ENCODE peak calls at places on chromosomes 6 and 20, in seven cellular contexts. M is choroid plexus epithelial cell, S is neural progenitor cell, U is A549, G is IMR-90, R is cardiac fibroblast, Z is foreskin fibroblast. B is an unnamed sample.

GRCh38 chr6:137830562-137830961 is 36.5 kb upstream of the TNFAIP3 start:
- DNase-seq in M (no peak), S (no peak), U (no peak), G (no peak), R (peak; percentile 37), Z (no peak), B (no peak)

GRCh38 chr6:31729515-31729978 is 448 bp upstream of the DDAH2 start:
- DNase-seq in M (peak; percentile 91), S (peak; percentile 97), U (peak; percentile 80), G (peak; percentile 79), R (peak; percentile 92), Z (peak; percentile 95), B (peak; percentile 94)

GRCh38 chr6:109869398-109870165 is 108.5 kb upstream of the GPR6 start:
- DNase-seq in M (peak; percentile 23), S (no peak), U (no peak), G (peak; percentile 21), R (peak; percentile 14), Z (peak; percentile 50), B (no peak)

GRCh38 chr20:25204550-25205276 is 9.2 kb downstream of the ENTPD6 start:
- DNase-seq in M (no peak), S (no peak), U (no peak), G (no peak), R (no peak), Z (no peak), B (no peak)

GRCh38 chr20:49995586-49995985 is 12.8 kb downstream of the SNAI1 start:
- DNase-seq in M (no peak), S (no peak), U (no peak), G (no peak), R (no peak), Z (no peak), B (no peak)

GRCh38 chr6:170129691-170130171 is 161.1 kb downstream of the DLL1 start:
- DNase-seq in M (peak; percentile 15), S (no peak), U (no peak), G (no peak), R (peak; percentile 45), Z (no peak), B (peak; percentile 87)

GRCh38 chr6:80454197-80454596 is 347.7 kb downstream of the BCKDHB start:
- DNase-seq in M (peak; percentile 94), S (no peak), U (no peak), G (peak; percentile 92), R (peak; percentile 81), Z (peak; percentile 92), B (no peak)

GRCh38 chr6:72720464-72720863 is 98.6 kb downstream of the KCNQ5 start:
- DNase-seq in M (peak; percentile 1), S (no peak), U (no peak), G (peak; percentile 64), R (peak; percentile 43), Z (no peak), B (no peak)

GRCh38 chr6:25219147-25219546 is 60.0 kb upstream of the CARMIL1 start:
- DNase-seq in M (no peak), S (no peak), U (no peak), G (no peak), R (no peak), Z (no peak), B (no peak)

GRCh38 chr6:39471954-39472659 is 149.6 kb upstream of the KCNK16 start:
- DNase-seq in M (no peak), S (no peak), U (no peak), G (no peak), R (no peak), Z (no peak), B (no peak)

GRCh38 chr6:34601706-34602105 is 45.6 kb upstream of the SPDEF start:
- DNase-seq in M (no peak), S (peak; percentile 35), U (no peak), G (no peak), R (no peak), Z (no peak), B (no peak)

GRCh38 chr6:146881228-146882181 is 282.7 kb downstream of the ADGB start:
- DNase-seq in M (no peak), S (peak; percentile 27), U (no peak), G (peak; percentile 20), R (no peak), Z (no peak), B (no peak)

GRCh38 chr6:40918035-40918651 is 120.9 kb downstream of the UNC5CL start:
- DNase-seq in M (no peak), S (peak; percentile 5), U (no peak), G (no peak), R (no peak), Z (no peak), B (no peak)

GRCh38 chr6:106056738-106057390 is 29.3 kb upstream of the PRDM1 start:
- DNase-seq in M (no peak), S (no peak), U (no peak), G (no peak), R (no peak), Z (no peak), B (no peak)

GRCh38 chr6:167558213-167558869 is 233.5 kb downstream of the TTLL2 start:
- DNase-seq in M (no peak), S (no peak), U (no peak), G (no peak), R (no peak), Z (no peak), B (peak; percentile 49)

GRCh38 chr6:143802833-143803565 is 40.1 kb upstream of the LTV1 start:
- DNase-seq in M (peak; percentile 53), S (no peak), U (no peak), G (peak; percentile 73), R (peak; percentile 56), Z (peak; percentile 8), B (no peak)

GRCh38 chr20:43188234-43188653 is 1.5 kb downstream of the PTPRT start:
- DNase-seq in M (no peak), S (peak; percentile 35), U (no peak), G (no peak), R (no peak), Z (peak; percentile 2), B (no peak)

GRCh38 chr20:56440346-56441007 is 27.9 kb upstream of the RTF2 start:
- DNase-seq in M (peak; percentile 50), S (no peak), U (no peak), G (no peak), R (no peak), Z (no peak), B (no peak)

GRCh38 chr6:143896096-143896880 is 32.0 kb downstream of the ZC2HC1B start:
- DNase-seq in M (no peak), S (no peak), U (no peak), G (no peak), R (no peak), Z (no peak), B (no peak)

GRCh38 chr20:56893206-56893605 is 264.1 kb downstream of the TFAP2C start:
- DNase-seq in M (no peak), S (peak; percentile 47), U (no peak), G (no peak), R (no peak), Z (no peak), B (no peak)

GRCh38 chr6:138653435-138653834 is 120.1 kb upstream of the CCDC28A start:
- DNase-seq in M (no peak), S (no peak), U (no peak), G (no peak), R (no peak), Z (no peak), B (no peak)

GRCh38 chr6:106556368-106556960 is 72.8 kb downstream of the RTN4IP1 start:
- DNase-seq in M (peak; percentile 73), S (no peak), U (no peak), G (peak; percentile 47), R (peak; percentile 62), Z (peak; percentile 70), B (no peak)

GRCh38 chr6:110043366-110043994 is 65.4 kb downstream of the GPR6 start:
- DNase-seq in M (no peak), S (no peak), U (no peak), G (no peak), R (no peak), Z (no peak), B (peak; percentile 51)

GRCh38 chr6:151376440-151376839 is 14.9 kb downstream of the ZBTB2 start:
- DNase-seq in M (no peak), S (no peak), U (no peak), G (no peak), R (no peak), Z (no peak), B (no peak)
- TF ChIP-seq CTCF in M (peak; percentile 6), S (no peak), U (no peak), G (no peak), R (no peak), Z (no peak), B (peak; percentile 11)

DNA sequence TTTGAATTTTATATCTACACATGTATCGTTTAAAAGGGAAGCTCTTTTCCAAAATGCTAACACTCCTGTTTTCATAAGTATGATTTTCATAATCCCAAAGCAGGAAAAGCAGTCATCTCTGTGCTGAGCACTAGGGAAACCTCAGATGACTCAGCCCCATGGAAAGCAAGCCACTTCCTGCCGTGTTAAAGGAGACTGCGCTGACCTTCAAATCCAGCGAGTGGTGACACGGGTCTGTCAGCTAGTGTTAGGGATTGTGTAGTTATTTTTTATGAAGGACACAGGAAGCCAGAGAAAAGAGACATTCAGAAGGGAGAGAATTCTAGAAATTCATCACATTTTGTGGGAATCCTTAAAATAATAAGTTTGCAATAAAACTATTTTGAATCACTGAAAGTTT is 57.0 kb upstream of the CD93 start:
- DNase-seq in M (peak; percentile 84), S (no peak), U (peak; percentile 87), G (peak; percentile 85), R (peak; percentile 80), Z (peak; percentile 90), B (no peak)
- TF ChIP-seq CTCF in M (no peak), S (no peak), U (no peak), G (no peak), R (no peak), Z (no peak), B (no peak)

DNA sequence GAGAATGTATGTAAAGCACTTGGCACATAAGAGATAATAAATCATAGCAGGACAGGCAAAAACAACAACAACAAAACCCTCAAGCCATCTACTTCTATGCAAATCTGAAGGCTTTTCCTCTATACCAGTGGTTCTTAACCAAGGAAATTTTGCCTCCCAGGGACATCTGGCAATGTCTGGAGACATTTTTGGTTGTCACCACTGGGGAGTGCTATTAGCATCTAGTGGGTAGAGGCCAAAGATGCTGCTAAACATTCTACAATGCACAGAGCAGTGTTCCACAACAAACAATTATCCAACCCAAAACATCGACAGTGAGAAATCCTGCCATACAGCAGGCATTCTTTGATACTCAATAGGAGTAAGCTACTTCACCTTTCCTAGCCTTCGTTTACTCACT is 28.2 kb downstream of the NDRG3 start:
- DNase-seq in M (peak; percentile 10), S (peak; percentile 50), U (no peak), G (no peak), R (peak; percentile 10), Z (peak; percentile 16), B (no peak)
- TF ChIP-seq CTCF in M (peak; percentile 34), S (peak; percentile 52), U (peak; percentile 15), G (peak; percentile 10), R (peak; percentile 36), Z (no peak), B (no peak)

GRCh38 chr6:79231101-79231500 is 3.4 kb downstream of the HMGN3 start:
- DNase-seq in M (no peak), S (no peak), U (no peak), G (no peak), R (peak; percentile 21), Z (no peak), B (no peak)

GRCh38 chr6:79230149-79230548 is 4.3 kb downstream of the HMGN3 start:
- DNase-seq in M (no peak), S (no peak), U (no peak), G (no peak), R (peak; percentile 20), Z (peak; percentile 20), B (no peak)

GRCh38 chr6:79233611-79234149 is 802 bp downstream of the HMGN3 start:
- DNase-seq in M (peak; percentile 93), S (peak; percentile 84), U (peak; percentile 74), G (peak; percentile 82), R (peak; percentile 93), Z (peak; percentile 95), B (peak; percentile 94)

GRCh38 chr6:79232696-79233462 is 1.6 kb downstream of the HMGN3 start:
- DNase-seq in M (no peak), S (no peak), U (no peak), G (no peak), R (no peak), Z (no peak), B (no peak)

GRCh38 chr6:79234150-79235022 is at the start of gene HMGN3:
- DNase-seq in M (peak; percentile 96), S (peak; percentile 93), U (peak; percentile 69), G (peak; percentile 91), R (peak; percentile 96), Z (peak; percentile 99), B (peak; percentile 98)
- TF ChIP-seq CTCF in M (no peak), S (peak; percentile 26), U (no peak), G (peak; percentile 9), R (peak; percentile 4), Z (no peak), B (no peak)

B was measured in osteocyte.